ENCODE peak calls at places on chromosome 21, in four cellular contexts. S is tibial nerve, I is A549, G is HCT116. J is an unnamed sample.
A peak's percentile ranks its signal among the peaks of the same experiment; 100 is the strongest.

GRCh38 chr21:16241500-16241963 is 511.8 kb downstream of the USP25 start:
- DNase-seq in G (no peak), I (peak; percentile 7), S (no peak), J (no peak)

GRCh38 chr21:15809065-15809464 is 79.3 kb downstream of the USP25 start:
- DNase-seq in G (no peak), I (no peak), S (no peak), J (no peak)

GRCh38 chr21:19120591-19120990 is 717.0 kb upstream of the TMPRSS15 start:
- DNase-seq in G (no peak), I (no peak), S (no peak), J (no peak)

GRCh38 chr21:43034098-43034497 is 41.5 kb downstream of the CBS start:
- DNase-seq in S (no peak), G (no peak), I (no peak), J (no peak)

GRCh38 chr21:37257967-37258877 is 8.9 kb downstream of the VPS26C start:
- DNase-seq in S (no peak), I (peak; percentile 38), G (no peak), J (peak; percentile 92)

GRCh38 chr21:44011123-44011773 is 861 bp upstream of the TRAPPC10 start:
- DNase-seq in S (no peak), G (no peak), I (no peak), J (no peak)

GRCh38 chr21:31260790-31261189 is 83.3 kb downstream of the TIAM1 start:
- DNase-seq in G (no peak), S (no peak), I (no peak), J (no peak)

GRCh38 chr21:14438204-14438603 is 55.3 kb upstream of the HSPA13 start:
- DNase-seq in I (no peak), S (no peak), G (no peak), J (no peak)

GRCh38 chr21:29624776-29625175 is 315.0 kb downstream of the GRIK1 start:
- DNase-seq in G (no peak), I (no peak), S (no peak), J (no peak)

GRCh38 chr21:16492892-16493291 is 763.1 kb downstream of the USP25 start:
- DNase-seq in G (no peak), I (no peak), S (no peak), J (no peak)

GRCh38 chr21:15976807-15977206 is 247.0 kb downstream of the USP25 start:
- DNase-seq in G (no peak), S (no peak), I (no peak), J (no peak)

GRCh38 chr21:45357436-45358260 is 47.3 kb upstream of the COL18A1 start:
- DNase-seq in S (no peak), I (no peak), G (no peak), J (no peak)
- TF ChIP-seq POLR2A in S (no peak), I (no peak), G (no peak), J (no peak)

GRCh38 chr21:33266050-33266783 is at the start of gene IL10RB:
- DNase-seq in S (peak; percentile 59), G (no peak), I (peak; percentile 64), J (peak; percentile 94)
- H3K4me1 ChIP-seq in S (no peaks in the 10 kb centered on the region), G (peaks cover 15% of the 10 kb centered on the region), I (peaks cover 33% of the 10 kb centered on the region), J (peaks cover 24% of the 10 kb centered on the region)

GRCh38 chr21:38800046-38800758 is 5.5 kb upstream of the ETS2 start:
- DNase-seq in I (no peak), G (no peak), S (no peak), J (no peak)

GRCh38 chr21:38804030-38804616 is 1.6 kb upstream of the ETS2 start:
- DNase-seq in G (no peak), S (no peak), I (no peak), J (no peak)

GRCh38 chr21:38803075-38803474 is 2.7 kb upstream of the ETS2 start:
- DNase-seq in I (no peak), G (no peak), S (no peak), J (no peak)

GRCh38 chr21:38800924-38801744 is 4.6 kb upstream of the ETS2 start:
- DNase-seq in G (no peak), I (no peak), S (no peak), J (no peak)

DNA sequence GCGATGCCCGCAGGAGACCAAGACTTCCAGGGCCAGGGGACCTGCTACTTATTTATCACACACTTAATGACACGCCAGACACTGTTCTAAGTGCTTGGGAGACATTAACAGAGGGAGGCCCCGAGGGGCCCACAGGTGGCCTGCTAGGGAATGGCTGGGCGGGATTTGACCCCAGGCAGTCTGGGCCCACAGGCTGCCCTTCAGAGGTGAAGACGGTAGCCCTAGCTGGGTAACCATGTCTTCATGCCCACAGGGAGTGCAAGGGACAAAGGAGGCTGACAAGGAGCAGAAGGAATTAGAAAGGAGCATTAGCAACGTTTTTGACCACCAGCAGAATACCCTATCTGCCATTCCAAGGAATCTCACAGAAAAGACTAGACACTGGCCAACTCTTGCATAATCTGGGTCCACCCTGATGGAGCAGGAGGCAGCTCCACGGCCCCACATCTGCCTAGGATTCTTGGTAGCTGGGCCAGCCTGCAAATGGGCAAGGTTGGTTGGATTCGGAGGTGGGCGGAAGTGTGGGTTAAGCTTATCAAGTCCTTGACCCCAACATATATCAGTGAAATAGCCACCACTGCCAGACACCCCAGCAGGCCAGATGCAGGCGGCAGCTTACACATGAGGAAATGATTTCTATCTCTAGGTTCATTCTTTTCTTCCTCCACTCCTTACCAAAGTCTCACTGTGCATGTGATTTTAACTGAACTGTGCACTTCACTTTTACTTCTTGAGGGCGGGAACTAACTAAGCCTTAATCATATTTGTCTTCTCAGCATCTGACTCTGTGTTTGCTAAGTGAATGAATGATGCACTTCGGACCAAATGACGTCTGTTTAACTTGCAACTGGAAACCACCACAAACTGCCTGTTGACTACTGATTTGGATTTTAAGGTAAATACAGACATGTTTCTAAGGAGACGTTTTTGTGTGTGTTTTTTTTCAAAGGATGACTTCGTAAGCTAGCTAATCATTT is 3.4 kb upstream of the ETS2 start:
- DNase-seq in I (peak; percentile 69), G (no peak), S (no peak), J (no peak)
- TF ChIP-seq POLR2A in I (no peak), G (no peak), S (no peak), J (no peak)

GRCh38 chr21:34994646-34995631 is 54.2 kb downstream of the RUNX1 start:
- DNase-seq in G (no peak), I (no peak), S (no peak), J (no peak)
- H3K4me1 ChIP-seq in G (no peaks in the 10 kb centered on the region), I (no peaks in the 10 kb centered on the region), S (no peaks in the 10 kb centered on the region), J (no peaks in the 10 kb centered on the region)

GRCh38 chr21:25500598-25500997 is 106.7 kb downstream of the MRPL39 start:
- DNase-seq in G (no peak), S (no peak), I (no peak), J (no peak)
- TF ChIP-seq POLR2A in G (no peak), S (no peak), I (no peak), J (no peak)

GRCh38 chr21:22314963-22315362 is 1316.8 kb downstream of the NCAM2 start:
- DNase-seq in S (no peak), I (no peak), G (no peak), J (no peak)
- H3K4me1 ChIP-seq in S (no peaks in the 10 kb centered on the region), I (no peaks in the 10 kb centered on the region), G (no peaks in the 10 kb centered on the region), J (no peaks in the 10 kb centered on the region)

DNA sequence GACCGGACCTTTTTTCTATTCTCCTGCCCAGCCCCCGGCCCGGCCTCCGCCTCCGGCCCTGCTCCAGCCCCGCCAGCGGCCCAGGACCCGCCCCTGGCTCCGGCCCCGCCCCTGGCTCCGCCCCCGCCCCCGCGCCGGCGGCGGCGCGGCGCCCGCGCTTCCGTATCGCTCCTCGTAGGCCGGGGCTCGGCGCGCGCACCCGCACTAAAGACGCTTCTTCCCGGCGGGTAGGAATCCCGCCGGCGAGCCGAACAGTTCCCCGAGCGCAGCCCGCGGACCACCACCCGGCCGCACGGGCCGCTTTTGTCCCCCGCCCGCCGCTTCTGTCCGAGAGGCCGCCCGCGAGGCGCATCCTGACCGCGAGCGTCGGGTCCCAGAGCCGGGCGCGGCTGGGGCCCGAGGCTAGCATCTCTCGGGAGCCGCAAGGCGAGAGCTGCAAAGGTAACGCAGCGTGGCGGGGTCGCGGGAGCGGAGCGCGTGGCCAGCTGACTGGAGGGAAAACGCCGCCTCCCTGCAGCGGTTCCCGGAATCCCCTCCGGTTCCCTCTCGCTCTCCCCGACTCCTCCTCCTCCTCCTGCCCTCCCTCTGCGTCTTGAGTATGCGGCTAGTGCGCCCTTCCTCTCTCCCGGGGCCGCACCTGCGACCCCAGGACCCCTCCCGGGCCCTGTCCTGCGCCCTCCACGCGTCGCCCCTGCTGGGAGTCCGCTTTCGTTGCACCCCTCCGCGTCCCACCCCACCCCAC is at the start of gene IFNAR2:
- DNase-seq in G (peak; percentile 18), S (peak; percentile 43), I (peak; percentile 72), J (no peak)
- TF ChIP-seq POLR2A in G (no peak), S (peak; percentile 80), I (peak; percentile 3), J (peak; percentile 51)

J was measured in esophagus muscularis mucosa.